ENCODE peak calls at places on chromosomes 13 and 19, in four cellular contexts. E, N, B and M are unnamed samples.

GRCh38 chr13:26050568-26051230 is 1.1 kb downstream of the SHISA2 start:
- DNase-seq in E (no peak), N (peak), B (no peak), M (no peak)

GRCh38 chr19:13727798-13728197 is 36.5 kb upstream of the MRI1 start:
- DNase-seq in E (no peak), N (no peak), B (no peak), M (peak)

GRCh38 chr13:20383058-20383457 is 142.6 kb downstream of the CRYL1 start:
- DNase-seq in E (no peak), N (no peak), B (no peak), M (no peak)

GRCh38 chr13:113774177-113775107 is 15.4 kb downstream of the TMEM255B start:
- DNase-seq in E (no peak), N (no peak), B (no peak), M (no peak)

GRCh38 chr13:98103942-98104880 is 38.7 kb upstream of the FARP1 start:
- DNase-seq in E (no peak), N (peak), B (no peak), M (no peak)

GRCh38 chr19:55472463-55472862 is 4.0 kb upstream of the ZNF628 start:
- DNase-seq in E (no peak), N (peak), B (no peak), M (no peak)

GRCh38 chr19:38596057-38596981 is 21.4 kb downstream of the MAP4K1 start:
- DNase-seq in E (no peak), N (peak), B (peak), M (no peak)

GRCh38 chr13:50208826-50209335 is 193.6 kb downstream of the KCNRG start:
- DNase-seq in E (no peak), N (peak), B (peak), M (peak)

GRCh38 chr13:106349080-106349841 is 186.2 kb downstream of the EFNB2 start:
- DNase-seq in E (no peak), N (peak), B (peak), M (no peak)

GRCh38 chr13:109809216-109809890 is 23.0 kb upstream of the IRS2 start:
- DNase-seq in E (no peak), N (no peak), B (no peak), M (no peak)

GRCh38 chr13:89363144-89363543 is 1692.0 kb downstream of the SLITRK5 start:
- DNase-seq in E (no peak), N (no peak), B (no peak), M (no peak)

GRCh38 chr13:39531646-39532045 is 71.3 kb downstream of the LHFPL6 start:
- DNase-seq in E (no peak), N (no peak), B (no peak), M (no peak)

GRCh38 chr19:3440082-3440481 is 40.2 kb downstream of the SMIM24 start:
- DNase-seq in E (peak), N (peak), B (peak), M (no peak)